ENCODE peak calls at places on chromosome 15, in four cellular contexts. H is KBM-7; W is activated gamma-delta T cell treated with anti-CD3 and anti-CD28 coated beads, Interleukin-2, amount 50 U/mL, for 16 hours; U is GM13977. K is an unnamed sample.

GRCh38 chr15:77094397-77095030 is 23.6 kb upstream of the TSPAN3 start:
- DNase-seq in W (no peak), H (peak), U (no peak), K (no peak)

GRCh38 chr15:74202461-74203401 is at the start of gene STRA6:
- DNase-seq in U (no peak), W (no peak), H (peak), K (no peak)

GRCh38 chr15:78437107-78437761 is 782 bp upstream of the IREB2 start:
- DNase-seq in W (no peak), H (no peak), U (peak), K (no peak)

GRCh38 chr15:45253330-45253729 is 1.3 kb downstream of the SLC28A2 start:
- DNase-seq in U (no peak), H (no peak), W (no peak), K (no peak)

GRCh38 chr15:37881237-37882013 is 53.0 kb upstream of the TMCO5A start:
- DNase-seq in H (no peak), U (no peak), W (no peak), K (no peak)

GRCh38 chr15:51641490-51642135 is 19.0 kb upstream of the DMXL2 start:
- DNase-seq in W (no peak), H (no peak), U (no peak), K (no peak)

GRCh38 chr15:101675015-101675414 is 22.8 kb upstream of the TM2D3 start:
- DNase-seq in U (no peak), H (no peak), W (no peak), K (no peak)

GRCh38 chr15:68652141-68652540 is 73.3 kb downstream of the CORO2B start:
- DNase-seq in H (no peak), U (no peak), W (no peak), K (no peak)

GRCh38 chr15:101258238-101259144 is 6.6 kb upstream of the CHSY1 start:
- DNase-seq in H (peak), W (no peak), U (peak), K (peak)

GRCh38 chr15:72182244-72182643 is 15.3 kb downstream of the GRAMD2A start:
- DNase-seq in W (no peak), U (no peak), H (no peak), K (no peak)

GRCh38 chr15:67070892-67071664 is 5.7 kb downstream of the SMAD3 start:
- DNase-seq in U (no peak), W (no peak), H (no peak), K (no peak)

GRCh38 chr15:65829150-65829764 is 37.2 kb upstream of the DENND4A start:
- DNase-seq in H (peak), U (peak), W (no peak), K (no peak)

GRCh38 chr15:87575896-87576295 is 680.6 kb downstream of the NTRK3 start:
- DNase-seq in H (no peak), W (no peak), U (no peak), K (no peak)

GRCh38 chr15:63726491-63726890 is 107.3 kb downstream of the HERC1 start:
- DNase-seq in H (no peak), U (no peak), W (no peak), K (no peak)

GRCh38 chr15:85706779-85707518 is 87.8 kb downstream of the KLHL25 start:
- DNase-seq in W (no peak), U (no peak), H (peak), K (no peak)

GRCh38 chr15:67149859-67150824 is 84.7 kb downstream of the SMAD3 start:
- DNase-seq in U (peak), W (peak), H (peak), K (peak)

GRCh38 chr15:92617197-92618037 is 38.2 kb downstream of the FAM174B start:
- DNase-seq in W (no peak), H (no peak), U (no peak), K (no peak)

GRCh38 chr15:93296786-93297500 is 207.9 kb upstream of the RGMA start:
- DNase-seq in U (no peak), H (no peak), W (no peak), K (no peak)

GRCh38 chr15:50262533-50262932 is 3.0 kb downstream of the HDC start:
- DNase-seq in U (no peak), H (peak), W (peak), K (peak)

GRCh38 chr15:48389701-48390143 is 58.5 kb downstream of the DUT start:
- DNase-seq in W (no peak), U (no peak), H (no peak), K (no peak)